ENCODE peak calls at places on chromosome 18, in ten cellular contexts. U is Caco-2, B is lower lobe of right lung, O is heart left ventricle, W is endothelial cell of umbilical vein, G is mucosa of descending colon, H is mesothelial cell of epicardium, I is AG04450, R is A549, J is psoas muscle. X is an unnamed sample.

GRCh38 chr18:27363918-27364317 is 178.8 kb upstream of the CHST9 start:
- DNase-seq in U (no peak), B (no peak), O (no peak), W (no peak), G (no peak), H (no peak), I (no peak), R (peak; percentile 3), J (no peak), X (no peak)

GRCh38 chr18:44537521-44537920 is 143.2 kb upstream of the SETBP1 start:
- DNase-seq in U (no peak), B (no peak), O (no peak), W (peak; percentile 81), G (no peak), H (no peak), I (peak; percentile 21), R (peak; percentile 41), J (no peak), X (no peak)

GRCh38 chr18:7329036-7329435 is 98.1 kb downstream of the LRRC30 start:
- DNase-seq in U (no peak), B (no peak), O (no peak), W (no peak), G (no peak), H (no peak), I (no peak), R (peak; percentile 1), J (no peak), X (no peak)

GRCh38 chr18:11994346-11994707 is 13.0 kb downstream of the IMPA2 start:
- DNase-seq in U (peak; percentile 59), B (peak; percentile 61), O (no peak), W (no peak), G (peak; percentile 43), H (no peak), I (no peak), R (peak; percentile 62), J (peak; percentile 69), X (no peak)

GRCh38 chr18:58288922-58289797 is 245.1 kb downstream of the NEDD4L start:
- DNase-seq in U (no peak), B (no peak), O (no peak), W (peak; percentile 68), G (no peak), H (no peak), I (no peak), R (no peak), J (no peak), X (no peak)

GRCh38 chr18:74194691-74195090 is 46.4 kb downstream of the TIMM21 start:
- DNase-seq in U (no peak), B (no peak), O (no peak), W (no peak), G (no peak), H (no peak), I (no peak), R (no peak), J (no peak), X (no peak)

GRCh38 chr18:68937204-68937603 is 139.3 kb downstream of the CCDC102B start:
- DNase-seq in U (no peak), B (no peak), O (no peak), W (no peak), G (no peak), H (no peak), I (no peak), R (no peak), J (no peak), X (no peak)

GRCh38 chr18:55998071-55998522 is 410.1 kb upstream of the TCF4 start:
- DNase-seq in U (no peak), B (no peak), O (no peak), W (no peak), G (no peak), H (no peak), I (no peak), R (no peak), J (no peak), X (no peak)

GRCh38 chr18:78986018-78986481 is 6.4 kb downstream of the SALL3 start:
- DNase-seq in U (no peak), B (no peak), O (no peak), W (peak; percentile 8), G (peak; percentile 22), H (no peak), I (no peak), R (peak; percentile 21), J (no peak), X (no peak)

GRCh38 chr18:44048846-44049245 is 631.8 kb upstream of the SETBP1 start:
- DNase-seq in U (no peak), B (no peak), O (no peak), W (no peak), G (no peak), H (no peak), I (no peak), R (no peak), J (no peak), X (no peak)

DNA sequence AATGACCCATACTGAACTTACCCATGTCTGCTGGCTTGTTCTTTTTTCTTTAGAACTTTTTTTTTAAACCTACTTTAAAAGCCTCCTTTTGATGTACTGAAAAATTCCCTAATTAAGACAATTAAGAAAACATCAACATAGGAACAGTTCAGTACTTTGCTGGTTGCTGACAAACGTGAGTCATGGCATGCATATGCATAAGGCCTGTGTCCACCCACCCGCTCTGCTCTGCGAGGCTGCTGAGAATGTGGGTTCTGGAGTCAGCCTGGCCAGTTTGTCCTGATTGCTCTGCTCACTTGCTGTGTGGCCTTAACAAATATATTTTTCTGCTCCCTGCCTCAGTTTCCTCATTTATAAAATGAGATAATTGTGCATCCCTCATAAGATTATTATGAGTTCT is 27.3 kb downstream of the LAMA3 start:
- DNase-seq in U (no peak), B (no peak), O (no peak), W (no peak), G (no peak), H (no peak), I (peak; percentile 58), R (no peak), J (no peak), X (no peak)
- TF ChIP-seq CTCF in U (no peak), B (no peak), O (no peak), W (no peak), G (no peak), H (no peak), I (no peak), R (no peak), J (no peak), X (no peak)

GRCh38 chr18:666177-666576 is 8.7 kb downstream of the TYMS start:
- DNase-seq in U (no peak), B (no peak), O (no peak), W (no peak), G (no peak), H (no peak), I (no peak), R (no peak), J (no peak), X (no peak)
- TF ChIP-seq CTCF in U (peak; percentile 47), B (peak; percentile 13), O (no peak), W (peak; percentile 37), G (no peak), H (no peak), I (no peak), R (no peak), J (no peak), X (no peak)

DNA sequence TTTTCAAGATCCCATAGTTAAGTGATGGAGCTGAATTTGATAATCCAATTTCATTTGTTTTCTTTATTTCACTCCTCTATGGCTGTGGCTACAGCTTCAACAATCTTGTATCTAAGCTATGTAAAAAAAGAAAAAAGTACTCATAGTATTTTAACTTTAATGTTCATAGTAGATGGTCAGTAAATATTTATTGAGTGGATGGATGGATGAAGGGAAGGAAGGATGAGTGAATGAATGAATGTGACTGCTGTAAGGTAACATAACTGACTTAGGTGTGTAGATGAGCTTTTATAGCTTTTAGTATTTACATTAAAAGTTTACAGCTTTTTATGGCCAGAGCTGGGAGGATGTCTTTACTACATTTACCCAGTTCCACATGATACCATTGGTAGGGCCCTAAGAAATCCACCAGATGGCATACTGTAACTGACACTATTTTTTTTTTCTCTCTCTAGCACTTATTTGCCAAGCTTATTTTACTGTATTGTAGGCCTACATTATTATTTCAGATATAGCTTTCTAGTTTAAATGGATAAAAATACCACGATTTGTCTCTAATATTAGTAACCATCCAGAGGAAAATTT is 13.4 kb upstream of the HRH4 start:
- DNase-seq in U (no peak), B (no peak), O (no peak), W (no peak), G (peak; percentile 28), H (no peak), I (no peak), R (no peak), J (no peak), X (no peak)
- TF ChIP-seq CTCF in U (no peak), B (no peak), O (no peak), W (no peak), G (no peak), H (no peak), I (peak; percentile 22), R (peak; percentile 6), J (no peak), X (no peak)

DNA sequence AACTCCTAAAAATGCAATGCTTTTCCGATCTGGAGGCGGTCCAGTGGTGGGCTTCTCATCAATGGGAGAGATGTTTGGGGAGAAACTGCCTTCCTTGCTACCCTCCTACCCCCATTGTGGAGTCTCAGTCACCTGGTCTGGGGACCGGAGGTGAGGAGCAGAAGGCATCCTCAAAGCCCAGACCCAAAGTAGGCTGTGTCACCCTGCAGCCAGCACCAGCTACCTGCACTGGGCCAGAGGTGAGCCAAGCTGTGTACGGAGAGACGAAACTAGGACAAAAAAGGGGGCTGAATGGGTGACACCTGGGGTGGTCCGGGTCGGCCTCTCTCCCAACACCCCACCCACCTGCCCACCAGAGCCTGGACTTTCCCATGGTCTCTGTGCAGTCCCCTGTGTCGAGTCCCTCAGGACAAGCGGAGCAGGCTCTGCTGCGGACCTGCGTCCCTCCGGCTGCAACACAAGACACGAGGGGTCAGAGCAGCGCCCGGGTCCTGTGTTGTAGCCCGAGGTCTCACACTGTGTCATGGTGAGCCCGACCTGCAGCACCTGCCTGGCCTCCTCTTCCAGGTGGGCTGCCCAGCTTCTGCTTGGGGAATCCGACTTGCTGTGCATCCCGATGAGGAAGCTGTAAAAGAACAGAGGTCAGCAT is 68.0 kb upstream of the RMP24 start:
- DNase-seq in U (no peak), B (no peak), O (no peak), W (no peak), G (no peak), H (no peak), I (no peak), R (no peak), J (no peak), X (no peak)
- TF ChIP-seq CTCF in U (no peak), B (no peak), O (no peak), W (no peak), G (no peak), H (no peak), I (no peak), R (no peak), J (no peak), X (no peak)